ENCODE peak calls at places on chromosomes 12 and 14, in nine cellular contexts. W, P, Q, M, T, R, L, O and C are unnamed samples.

GRCh38 chr14:51862839-51863235 is 2.4 kb downstream of the GNG2 start:
- DNase-seq in R (no peak), M (no peak), W (no peak), L (no peak), T (peak; percentile 27), O (no peak), P (no peak), Q (no peak), C (no peak)

GRCh38 chr12:128969480-128970055 is 116.3 kb downstream of the GLT1D1 start:
- DNase-seq in Q (peak; percentile 8), M (peak; percentile 74), R (no peak), P (peak; percentile 15), W (no peak), O (no peak), L (peak; percentile 32), T (no peak), C (no peak)

GRCh38 chr14:24150061-24150460 is 2.8 kb downstream of the RNF31 start:
- DNase-seq in R (no peak), Q (no peak), M (no peak), W (no peak), P (no peak), T (no peak), L (no peak), O (no peak), C (no peak)

GRCh38 chr14:77638738-77639137 is 22.3 kb upstream of the SPTLC2 start:
- DNase-seq in T (peak; percentile 97), R (no peak), W (no peak), L (no peak), Q (no peak), M (peak; percentile 53), O (no peak), P (no peak), C (no peak)

GRCh38 chr12:69389836-69390235 is 30.3 kb downstream of the YEATS4 start:
- DNase-seq in O (no peak), L (no peak), R (no peak), P (no peak), W (no peak), M (peak; percentile 14), Q (no peak), T (peak; percentile 79), C (no peak)

GRCh38 chr14:59868021-59868420 is 2.6 kb downstream of the RTN1 start:
- DNase-seq in Q (no peak), P (no peak), L (no peak), O (no peak), R (no peak), T (no peak), W (no peak), M (no peak), C (no peak)

GRCh38 chr14:95143813-95144620 is 13.3 kb downstream of the DICER1 start:
- DNase-seq in O (no peak), Q (no peak), R (no peak), P (no peak), M (no peak), L (no peak), W (no peak), T (peak; percentile 29), C (no peak)

GRCh38 chr12:55019784-55020183 is at the start of gene NEUROD4:
- DNase-seq in L (peak; percentile 62), T (peak; percentile 52), O (peak; percentile 20), M (peak; percentile 87), P (peak; percentile 73), R (no peak), Q (peak; percentile 1), W (peak; percentile 53), C (peak; percentile 39)

GRCh38 chr14:101889366-101889765 is 75.0 kb upstream of the DYNC1H1 start:
- DNase-seq in Q (no peak), R (no peak), P (no peak), W (no peak), O (peak; percentile 10), M (no peak), L (no peak), T (no peak), C (no peak)

GRCh38 chr14:65243766-65244442 is 141.6 kb upstream of the MAX start:
- DNase-seq in O (no peak), P (no peak), Q (no peak), T (peak; percentile 36), W (no peak), M (peak; percentile 56), L (no peak), R (no peak), C (no peak)

GRCh38 chr14:36617824-36618223 is 35.4 kb upstream of the NKX2-8 start:
- DNase-seq in O (no peak), W (no peak), Q (no peak), M (no peak), T (no peak), P (no peak), R (no peak), L (no peak), C (no peak)

GRCh38 chr14:85909581-85909980 is 379.6 kb downstream of the FLRT2 start:
- DNase-seq in P (no peak), R (no peak), O (no peak), W (no peak), L (no peak), T (no peak), M (no peak), Q (no peak), C (no peak)

GRCh38 chr14:30299915-30300314 is 259.0 kb upstream of the G2E3 start:
- DNase-seq in W (no peak), Q (no peak), P (no peak), T (no peak), O (no peak), M (no peak), L (no peak), R (no peak), C (no peak)

GRCh38 chr12:14211829-14212455 is 153.5 kb upstream of the ATF7IP start:
- DNase-seq in O (peak; percentile 75), Q (no peak), T (no peak), R (no peak), M (peak; percentile 28), L (no peak), P (no peak), W (no peak), C (no peak)

GRCh38 chr12:81819991-81820633 is 61.0 kb upstream of the PPFIA2 start:
- DNase-seq in T (no peak), R (no peak), L (no peak), O (no peak), W (no peak), P (no peak), M (no peak), Q (no peak), C (no peak)

GRCh38 chr12:124213606-124214347 is 81.1 kb upstream of the RFLNA start:
- DNase-seq in L (no peak), Q (no peak), T (no peak), W (no peak), O (no peak), M (no peak), R (no peak), P (no peak), C (no peak)

DNA sequence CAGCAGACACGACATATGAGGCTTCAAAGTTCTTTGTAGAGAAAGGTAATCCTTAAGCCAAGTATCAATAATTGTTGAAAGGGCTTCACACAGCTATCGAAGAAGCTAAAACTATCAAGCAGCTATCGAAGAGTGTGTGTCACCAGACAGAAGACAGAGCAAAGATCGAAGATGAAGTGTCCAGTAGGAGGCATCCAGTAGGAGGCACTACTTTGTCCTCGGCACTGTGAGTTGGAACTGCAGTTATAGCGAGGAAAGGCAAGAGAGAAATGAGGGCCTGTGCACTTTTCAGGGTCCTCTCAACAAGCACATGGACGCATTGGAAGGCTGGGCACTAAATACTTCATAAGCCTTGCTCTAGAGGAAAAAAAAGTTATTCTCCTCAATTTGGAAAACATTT is 174.3 kb downstream of the CALM1 start:
- DNase-seq in O (no peak), M (no peak), Q (no peak), W (no peak), L (no peak), R (no peak), T (no peak), P (no peak), C (no peak)
- TF ChIP-seq CTCF in O (no peak), M (no peak), Q (no peak), W (no peak), L (no peak), R (no peak), T (no peak), P (no peak), C (no peak)

DNA sequence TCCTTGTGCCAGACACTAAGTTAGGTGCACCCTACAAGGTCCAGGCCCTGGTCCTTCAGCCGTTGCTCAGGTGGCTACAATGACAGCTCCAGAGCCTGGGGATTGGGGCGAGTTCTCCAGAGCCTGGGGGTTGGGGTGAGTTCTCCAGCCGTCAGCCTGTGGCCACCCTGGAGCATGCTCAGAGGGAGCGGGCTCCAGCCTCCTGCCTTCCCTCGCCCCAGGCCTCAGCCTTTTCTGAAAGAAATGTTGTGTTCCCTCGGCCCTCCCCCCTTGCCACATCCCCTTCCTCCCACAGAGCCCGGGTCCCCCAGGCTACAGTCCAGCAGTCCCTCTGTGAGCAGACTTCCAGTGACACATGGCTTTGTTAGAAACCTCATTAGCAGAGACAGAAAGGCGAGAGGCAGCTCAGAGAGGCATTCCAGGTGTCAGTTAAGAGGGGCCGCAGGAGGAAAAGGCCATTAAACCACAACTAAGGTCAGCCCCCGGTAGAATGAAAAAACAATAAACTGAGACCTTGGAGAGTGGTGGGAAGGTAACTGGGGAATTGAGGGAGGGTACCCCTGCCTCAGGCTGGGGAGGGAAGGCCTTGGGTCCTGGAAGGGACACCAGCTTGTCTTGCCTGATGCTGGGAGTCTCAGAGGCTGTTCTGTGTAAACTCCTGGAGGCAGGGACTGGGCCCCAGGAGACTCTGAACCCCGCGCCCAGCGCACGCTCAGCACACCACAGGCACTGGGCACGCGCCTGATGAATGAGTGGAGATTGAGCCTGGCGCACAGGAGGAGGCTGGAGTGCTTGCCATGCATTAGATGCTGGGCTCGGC is 23.1 kb upstream of the COL2A1 start:
- DNase-seq in Q (no peak), P (no peak), O (no peak), T (no peak), L (no peak), R (no peak), M (no peak), W (no peak), C (no peak)
- H3K27me3 ChIP-seq in Q (peaks cover 14% of the 10 kb centered on the region), P (no peaks in the 10 kb centered on the region), O (no peaks in the 10 kb centered on the region), T (peaks cover 61% of the 10 kb centered on the region), L (no peaks in the 10 kb centered on the region), R (no peaks in the 10 kb centered on the region), M (no peaks in the 10 kb centered on the region), W (no peaks in the 10 kb centered on the region), C (peaks cover 7% of the 10 kb centered on the region)

DNA sequence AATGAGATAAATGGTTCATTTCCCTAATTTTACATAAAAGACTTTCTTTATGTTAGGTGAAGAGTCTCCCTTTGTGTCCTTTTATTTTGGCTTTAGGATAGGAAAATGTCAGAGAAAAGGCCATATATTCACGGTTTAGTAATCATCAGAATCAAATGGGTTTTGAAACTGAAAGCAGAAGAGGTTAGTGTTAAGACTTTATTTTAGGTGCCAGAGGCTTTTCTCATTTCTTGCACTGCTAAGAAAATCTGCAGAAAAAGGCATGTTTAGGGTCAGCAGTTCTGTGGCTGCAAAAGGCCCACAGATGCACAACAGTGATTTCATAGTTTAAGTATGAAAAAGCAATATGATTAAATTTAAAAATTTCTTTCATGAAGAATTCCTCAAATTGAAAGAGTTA is 80.4 kb upstream of the SINHCAF start:
- DNase-seq in Q (no peak), W (no peak), L (no peak), M (no peak), R (no peak), O (no peak), T (peak; percentile 11), P (no peak), C (no peak)
- H3K4me3 ChIP-seq in Q (no peak overlapping the region), W (no peak overlapping the region), L (no peak overlapping the region), M (no peak overlapping the region), R (no peak overlapping the region), O (no peak overlapping the region), T (no peak overlapping the region), P (no peak overlapping the region), C (no peak overlapping the region)

GRCh38 chr12:64587447-64587846 is 22.8 kb upstream of the RASSF3 start:
- DNase-seq in L (no peak), W (no peak), T (no peak), O (no peak), Q (no peak), P (no peak), M (no peak), R (no peak), C (no peak)
- TF ChIP-seq CTCF in L (no peak), W (no peak), T (no peak), O (no peak), Q (no peak), P (no peak), M (no peak), R (no peak), C (no peak)